ENCODE peak calls at places on chromosomes 4 and X, in five cellular contexts. One of them, this sample, is unnamed.
A peak's percentile ranks its signal among the peaks of the same experiment; 100 is the strongest.

GRCh38 chr4:148044889-148045352 is 313.0 kb downstream of the ARHGAP10 start:
- DNase-seq in CD8-positive, alpha-beta memory T cell: no peak
- DNase-seq in fibroblast of pulmonary artery: no peak
- DNase-seq in OCI-M1: peak; percentile 64
- DNase-seq in HT-29: peak; percentile 28
- DNase-seq in this sample: no peak

GRCh38 chr4:47462799-47463234 is 685 bp downstream of the COMMD8 start:
- DNase-seq in fibroblast of pulmonary artery: peak; percentile 8
- DNase-seq in HT-29: peak; percentile 26
- DNase-seq in CD8-positive, alpha-beta memory T cell: no peak
- DNase-seq in OCI-M1: peak; percentile 68
- DNase-seq in this sample: peak; percentile 37

GRCh38 chrX:110212299-110212698 is 105.6 kb downstream of the AMMECR1 start:
- DNase-seq in CD8-positive, alpha-beta memory T cell: no peak
- DNase-seq in fibroblast of pulmonary artery: no peak
- DNase-seq in OCI-M1: no peak
- DNase-seq in HT-29: peak; percentile 35
- DNase-seq in this sample: no peak

GRCh38 chr4:8646296-8647093 is 53.9 kb downstream of the CPZ start:
- DNase-seq in fibroblast of pulmonary artery: no peak
- DNase-seq in OCI-M1: no peak
- DNase-seq in HT-29: no peak
- DNase-seq in CD8-positive, alpha-beta memory T cell: no peak
- DNase-seq in this sample: no peak

GRCh38 chr4:108168672-108169562 is at the start of gene LEF1:
- DNase-seq in OCI-M1: peak; percentile 88
- DNase-seq in fibroblast of pulmonary artery: peak; percentile 27
- DNase-seq in CD8-positive, alpha-beta memory T cell: peak; percentile 81
- DNase-seq in HT-29: no peak
- DNase-seq in this sample: peak; percentile 62

GRCh38 chrX:119698835-119699234 is 5.9 kb upstream of the SEPTIN6 start:
- DNase-seq in fibroblast of pulmonary artery: peak; percentile 71
- DNase-seq in HT-29: peak; percentile 53
- DNase-seq in CD8-positive, alpha-beta memory T cell: peak; percentile 42
- DNase-seq in OCI-M1: peak; percentile 61
- DNase-seq in this sample: no peak

GRCh38 chrX:2497961-2498780 is 2.6 kb downstream of the DHRSX start:
- DNase-seq in HT-29: peak; percentile 38
- DNase-seq in fibroblast of pulmonary artery: peak; percentile 30
- DNase-seq in CD8-positive, alpha-beta memory T cell: no peak
- DNase-seq in OCI-M1: no peak
- DNase-seq in this sample: no peak

GRCh38 chr4:23476514-23477090 is 413.2 kb downstream of the PPARGC1A start:
- DNase-seq in HT-29: no peak
- DNase-seq in fibroblast of pulmonary artery: no peak
- DNase-seq in CD8-positive, alpha-beta memory T cell: no peak
- DNase-seq in OCI-M1: no peak
- DNase-seq in this sample: no peak

GRCh38 chr4:187176261-187176910 is 452.7 kb upstream of the FAT1 start:
- DNase-seq in CD8-positive, alpha-beta memory T cell: no peak
- DNase-seq in HT-29: no peak
- DNase-seq in OCI-M1: no peak
- DNase-seq in fibroblast of pulmonary artery: no peak
- DNase-seq in this sample: no peak

GRCh38 chr4:3484057-3484973 is 21.2 kb downstream of the DOK7 start:
- DNase-seq in fibroblast of pulmonary artery: no peak
- DNase-seq in HT-29: peak; percentile 79
- DNase-seq in OCI-M1: no peak
- DNase-seq in CD8-positive, alpha-beta memory T cell: no peak
- DNase-seq in this sample: no peak

GRCh38 chrX:19670854-19671620 is 155.7 kb upstream of the MAP3K15 start:
- DNase-seq in fibroblast of pulmonary artery: peak; percentile 84
- DNase-seq in OCI-M1: no peak
- DNase-seq in CD8-positive, alpha-beta memory T cell: no peak
- DNase-seq in HT-29: peak; percentile 90
- DNase-seq in this sample: no peak

GRCh38 chr4:177611974-177612664 is 169.9 kb upstream of the AGA start:
- DNase-seq in fibroblast of pulmonary artery: no peak
- DNase-seq in CD8-positive, alpha-beta memory T cell: no peak
- DNase-seq in HT-29: no peak
- DNase-seq in OCI-M1: no peak
- DNase-seq in this sample: no peak

GRCh38 chr4:48336471-48336870 is 4.9 kb upstream of the SLAIN2 start:
- DNase-seq in HT-29: no peak
- DNase-seq in fibroblast of pulmonary artery: no peak
- DNase-seq in OCI-M1: no peak
- DNase-seq in CD8-positive, alpha-beta memory T cell: no peak
- DNase-seq in this sample: no peak

GRCh38 chr4:94285666-94286065 is 57.0 kb downstream of the HPGDS start:
- DNase-seq in CD8-positive, alpha-beta memory T cell: no peak
- DNase-seq in OCI-M1: no peak
- DNase-seq in fibroblast of pulmonary artery: no peak
- DNase-seq in HT-29: peak; percentile 8
- DNase-seq in this sample: no peak

GRCh38 chr4:171966356-171966755 is 153.2 kb downstream of the GALNTL6 start:
- DNase-seq in HT-29: no peak
- DNase-seq in fibroblast of pulmonary artery: no peak
- DNase-seq in OCI-M1: no peak
- DNase-seq in CD8-positive, alpha-beta memory T cell: no peak
- DNase-seq in this sample: no peak

GRCh38 chrX:17535229-17535628 is 160.2 kb downstream of the NHS start:
- DNase-seq in HT-29: peak; percentile 62
- DNase-seq in CD8-positive, alpha-beta memory T cell: peak; percentile 4
- DNase-seq in fibroblast of pulmonary artery: peak; percentile 57
- DNase-seq in OCI-M1: peak; percentile 2
- DNase-seq in this sample: no peak

GRCh38 chrX:63350551-63350950 is 581 bp downstream of the SPIN4 start:
- DNase-seq in OCI-M1: peak; percentile 68
- DNase-seq in fibroblast of pulmonary artery: no peak
- DNase-seq in HT-29: peak; percentile 44
- DNase-seq in CD8-positive, alpha-beta memory T cell: peak; percentile 10
- DNase-seq in this sample: no peak

GRCh38 chr4:81550005-81550896 is 78.5 kb upstream of the RASGEF1B start:
- DNase-seq in fibroblast of pulmonary artery: no peak
- DNase-seq in HT-29: peak; percentile 16
- DNase-seq in OCI-M1: peak; percentile 42
- DNase-seq in CD8-positive, alpha-beta memory T cell: no peak
- DNase-seq in this sample: no peak

GRCh38 chr4:76634239-76634638 is 199.2 kb downstream of the SHROOM3 start:
- DNase-seq in CD8-positive, alpha-beta memory T cell: no peak
- DNase-seq in fibroblast of pulmonary artery: peak; percentile 60
- DNase-seq in OCI-M1: no peak
- DNase-seq in HT-29: no peak
- DNase-seq in this sample: no peak

This sample was measured in T-helper 2 cell.